ENCODE peak calls at places on chromosome 16, in five cellular contexts. One of them, this sample, is unnamed.

GRCh38 chr16:24204150-24204665 is 51.9 kb upstream of the CACNG3 start:
- DNase-seq in psoas muscle: no peak
- DNase-seq in astrocyte of the spinal cord: no peak
- DNase-seq in GM20000: no peak
- DNase-seq in neural crest cell: no peak
- DNase-seq in this sample: no peak

GRCh38 chr16:10972108-10972955 is 28.0 kb downstream of the CLEC16A start:
- DNase-seq in psoas muscle: no peak
- DNase-seq in astrocyte of the spinal cord: no peak
- DNase-seq in GM20000: no peak
- DNase-seq in neural crest cell: no peak
- DNase-seq in this sample: no peak

GRCh38 chr16:75309899-75310430 is 58.5 kb upstream of the BCAR1 start:
- DNase-seq in psoas muscle: no peak
- DNase-seq in astrocyte of the spinal cord: no peak
- DNase-seq in GM20000: no peak
- DNase-seq in neural crest cell: no peak
- DNase-seq in this sample: no peak

GRCh38 chr16:28915181-28915580 is 9.9 kb downstream of the RABEP2 start:
- DNase-seq in psoas muscle: no peak
- DNase-seq in astrocyte of the spinal cord: peak; percentile 17
- DNase-seq in GM20000: no peak
- DNase-seq in neural crest cell: no peak
- DNase-seq in this sample: peak; percentile 79

GRCh38 chr16:50259334-50260205 is 6.8 kb upstream of the ADCY7 start:
- DNase-seq in psoas muscle: peak; percentile 81
- DNase-seq in astrocyte of the spinal cord: peak; percentile 33
- DNase-seq in GM20000: no peak
- DNase-seq in neural crest cell: no peak
- DNase-seq in this sample: no peak

GRCh38 chr16:80105160-80105559 is 435.6 kb upstream of the DYNLRB2 start:
- DNase-seq in psoas muscle: no peak
- DNase-seq in astrocyte of the spinal cord: peak; percentile 36
- DNase-seq in GM20000: no peak
- DNase-seq in neural crest cell: no peak
- DNase-seq in this sample: no peak

GRCh38 chr16:29775742-29776408 is 2.2 kb upstream of the ZG16 start:
- DNase-seq in psoas muscle: no peak
- DNase-seq in astrocyte of the spinal cord: no peak
- DNase-seq in GM20000: no peak
- DNase-seq in neural crest cell: no peak
- DNase-seq in this sample: peak; percentile 4

GRCh38 chr16:80656161-80656560 is 115.4 kb downstream of the DYNLRB2 start:
- DNase-seq in psoas muscle: no peak
- DNase-seq in astrocyte of the spinal cord: no peak
- DNase-seq in GM20000: no peak
- DNase-seq in neural crest cell: no peak
- DNase-seq in this sample: no peak

GRCh38 chr16:48597563-48598392 is 12.2 kb downstream of the N4BP1 start:
- DNase-seq in psoas muscle: no peak
- DNase-seq in astrocyte of the spinal cord: peak; percentile 8
- DNase-seq in GM20000: no peak
- DNase-seq in neural crest cell: no peak
- DNase-seq in this sample: peak; percentile 39

GRCh38 chr16:54135361-54136275 is 151.0 kb downstream of the IRX3 start:
- DNase-seq in psoas muscle: no peak
- DNase-seq in astrocyte of the spinal cord: peak; percentile 63
- DNase-seq in GM20000: no peak
- DNase-seq in neural crest cell: no peak
- DNase-seq in this sample: peak; percentile 85

GRCh38 chr16:84773312-84773711 is 46.5 kb upstream of the CRISPLD2 start:
- DNase-seq in psoas muscle: no peak
- DNase-seq in astrocyte of the spinal cord: no peak
- DNase-seq in GM20000: no peak
- DNase-seq in neural crest cell: no peak
- DNase-seq in this sample: no peak

GRCh38 chr16:56977256-56977655 is 12.1 kb upstream of the NLRC5 start:
- DNase-seq in psoas muscle: no peak
- DNase-seq in astrocyte of the spinal cord: no peak
- DNase-seq in GM20000: no peak
- DNase-seq in neural crest cell: no peak
- DNase-seq in this sample: no peak

GRCh38 chr16:50301626-50302471 is 35.5 kb downstream of the ADCY7 start:
- DNase-seq in psoas muscle: peak; percentile 77
- DNase-seq in astrocyte of the spinal cord: peak; percentile 70
- DNase-seq in GM20000: no peak
- DNase-seq in neural crest cell: no peak
- DNase-seq in this sample: peak; percentile 55

GRCh38 chr16:82345318-82345717 is 175.3 kb upstream of the MPHOSPH6 start:
- DNase-seq in psoas muscle: no peak
- DNase-seq in astrocyte of the spinal cord: no peak
- DNase-seq in GM20000: no peak
- DNase-seq in neural crest cell: no peak
- DNase-seq in this sample: no peak

GRCh38 chr16:82340531-82340930 is 170.5 kb upstream of the MPHOSPH6 start:
- DNase-seq in psoas muscle: no peak
- DNase-seq in astrocyte of the spinal cord: no peak
- DNase-seq in GM20000: no peak
- DNase-seq in neural crest cell: no peak
- DNase-seq in this sample: no peak

GRCh38 chr16:82341146-82341669 is 171.2 kb upstream of the MPHOSPH6 start:
- DNase-seq in psoas muscle: no peak
- DNase-seq in astrocyte of the spinal cord: no peak
- DNase-seq in GM20000: no peak
- DNase-seq in neural crest cell: no peak
- DNase-seq in this sample: no peak

GRCh38 chr16:82344157-82344556 is 174.1 kb upstream of the MPHOSPH6 start:
- DNase-seq in psoas muscle: no peak
- DNase-seq in astrocyte of the spinal cord: no peak
- DNase-seq in GM20000: peak; percentile 11
- DNase-seq in neural crest cell: no peak
- DNase-seq in this sample: no peak
- TF ChIP-seq CTCF in psoas muscle: peak; percentile 47
- TF ChIP-seq CTCF in astrocyte of the spinal cord: no peak
- TF ChIP-seq CTCF in GM20000: peak; percentile 24
- TF ChIP-seq CTCF in neural crest cell: peak; percentile 50
- TF ChIP-seq CTCF in this sample: no peak

GRCh38 chr16:51453296-51453695 is 302.2 kb upstream of the SALL1 start:
- DNase-seq in psoas muscle: no peak
- DNase-seq in astrocyte of the spinal cord: no peak
- DNase-seq in GM20000: no peak
- DNase-seq in neural crest cell: no peak
- DNase-seq in this sample: no peak
- TF ChIP-seq CTCF in psoas muscle: no peak
- TF ChIP-seq CTCF in astrocyte of the spinal cord: no peak
- TF ChIP-seq CTCF in GM20000: no peak
- TF ChIP-seq CTCF in neural crest cell: no peak
- TF ChIP-seq CTCF in this sample: no peak

DNA sequence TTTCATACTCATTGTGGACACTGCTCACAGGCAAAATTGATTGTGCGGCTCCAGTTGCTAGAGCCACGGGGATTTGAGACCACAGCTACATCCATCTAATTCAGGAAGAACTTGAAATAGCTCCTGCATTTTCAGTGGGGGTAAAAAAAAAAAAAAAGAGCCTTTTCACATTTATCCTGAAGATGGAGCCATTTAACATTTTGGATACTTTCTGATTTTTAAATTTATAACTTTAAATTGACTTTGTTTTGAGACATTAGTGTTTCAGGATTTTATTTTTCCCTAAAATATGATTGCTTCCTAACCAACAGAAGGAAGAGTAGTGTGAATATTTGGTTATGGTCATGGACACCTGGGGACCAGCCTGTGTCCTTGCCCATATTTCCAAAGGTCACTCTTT is 1080.2 kb upstream of the EEF2KMT start:
- DNase-seq in psoas muscle: no peak
- DNase-seq in astrocyte of the spinal cord: no peak
- DNase-seq in GM20000: no peak
- DNase-seq in neural crest cell: no peak
- DNase-seq in this sample: no peak
- TF ChIP-seq CTCF in psoas muscle: no peak
- TF ChIP-seq CTCF in astrocyte of the spinal cord: no peak
- TF ChIP-seq CTCF in GM20000: no peak
- TF ChIP-seq CTCF in neural crest cell: peak; percentile 24
- TF ChIP-seq CTCF in this sample: no peak

DNA sequence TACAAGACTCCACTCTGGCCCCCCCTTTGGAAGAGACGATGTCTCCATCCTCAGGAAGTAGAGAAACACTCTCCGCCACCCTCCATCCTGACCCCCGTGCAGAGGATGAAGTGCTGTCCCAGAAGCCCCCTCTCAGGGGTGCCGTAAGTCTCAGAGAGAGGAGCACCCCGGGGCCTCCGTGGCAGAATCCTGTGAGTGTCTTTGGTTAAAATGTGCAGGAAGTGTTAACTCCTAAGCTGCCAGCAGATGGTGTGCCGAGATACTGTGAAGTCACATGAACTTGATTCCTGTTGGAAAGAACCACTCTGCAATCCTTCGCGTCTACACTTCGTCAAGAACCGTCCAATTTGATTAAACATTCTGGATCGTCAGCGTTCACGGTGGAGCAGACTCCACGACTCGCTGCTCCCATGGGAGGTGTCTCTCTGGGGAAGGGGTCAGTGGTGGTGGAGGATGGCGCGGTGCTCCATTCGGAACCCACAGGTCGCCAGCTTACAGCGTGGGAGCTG is 5.6 kb downstream of the BANP start:
- DNase-seq in psoas muscle: no peak
- DNase-seq in astrocyte of the spinal cord: peak; percentile 67
- DNase-seq in GM20000: peak; percentile 65
- DNase-seq in neural crest cell: peak; percentile 11
- DNase-seq in this sample: peak; percentile 30
- TF ChIP-seq CTCF in psoas muscle: no peak
- TF ChIP-seq CTCF in astrocyte of the spinal cord: peak; percentile 63
- TF ChIP-seq CTCF in GM20000: peak; percentile 37
- TF ChIP-seq CTCF in neural crest cell: peak; percentile 48
- TF ChIP-seq CTCF in this sample: peak; percentile 66

This sample was measured in HFFc6.